ENCODE peak calls at places on chromosomes 3 and 15, in four cellular contexts. Y, O, T and F are unnamed samples. For H3K9me3, the result is how much of the 10 kb centered on the place peaks cover.

GRCh38 chr3:110814170-110815007 is 257.2 kb upstream of the NECTIN3 start:
- DNase-seq in Y (no peak), O (no peak), T (no peak), F (no peak)

GRCh38 chr3:18489939-18490338 is 64.8 kb upstream of the SATB1 start:
- DNase-seq in O (no peak), Y (no peak), T (no peak), F (no peak)

GRCh38 chr3:38554127-38554827 is 58.1 kb downstream of the EXOG start:
- DNase-seq in Y (no peak), O (peak), T (no peak), F (no peak)

GRCh38 chr3:63724987-63725386 is 72.5 kb downstream of the SNTN start:
- DNase-seq in Y (no peak), T (no peak), O (no peak), F (no peak)

GRCh38 chr3:18988619-18989229 is 159.6 kb upstream of the KCNH8 start:
- DNase-seq in Y (no peak), O (no peak), T (no peak), F (no peak)

GRCh38 chr3:14525685-14526631 is 14.2 kb downstream of the GRIP2 start:
- DNase-seq in Y (peak), T (no peak), O (peak), F (no peak)

GRCh38 chr15:80020731-80021130 is 38.7 kb upstream of the ZFAND6 start:
- DNase-seq in Y (no peak), T (no peak), O (no peak), F (no peak)

GRCh38 chr3:160885791-160886286 is 129.8 kb downstream of the PPM1L start:
- DNase-seq in Y (peak), O (peak), T (peak), F (no peak)

GRCh38 chr15:91782221-91782620 is 71.3 kb upstream of the SLCO3A1 start:
- DNase-seq in T (no peak), Y (no peak), O (no peak), F (no peak)

GRCh38 chr3:98778852-98779379 is 15.8 kb downstream of the ST3GAL6 start:
- DNase-seq in Y (no peak), T (no peak), O (no peak), F (no peak)

GRCh38 chr3:160245261-160245800 is 20.1 kb downstream of the C3orf80 start:
- DNase-seq in O (no peak), Y (no peak), T (no peak), F (no peak)

GRCh38 chr3:52310861-52311566 is 5.1 kb upstream of the DNAH1 start:
- DNase-seq in O (no peak), Y (no peak), T (no peak), F (no peak)

GRCh38 chr3:27279153-27279552 is 90.0 kb downstream of the NEK10 start:
- DNase-seq in O (no peak), Y (no peak), T (no peak), F (no peak)

GRCh38 chr15:25186906-25187645 is 232.3 kb downstream of the SNRPN start:
- DNase-seq in T (no peak), Y (peak), O (no peak), F (no peak)
- H3K9me3 ChIP-seq in T (half or more), Y (under half), O (under half), F (under half)

GRCh38 chr15:30041868-30042267 is 40.9 kb upstream of the GOLGA8J start:
- DNase-seq in O (no peak), T (no peak), Y (no peak), F (no peak)
- H3K9me3 ChIP-seq in O (under half), T (under half), Y (under half), F (under half)

GRCh38 chr15:95687056-95687455 is 643.4 kb upstream of the NR2F2 start:
- DNase-seq in O (no peak), Y (no peak), T (no peak), F (no peak)

GRCh38 chr15:95684693-95685115 is 645.8 kb upstream of the NR2F2 start:
- DNase-seq in O (no peak), T (no peak), Y (no peak), F (no peak)

GRCh38 chr15:95684126-95684525 is 646.4 kb upstream of the NR2F2 start:
- DNase-seq in Y (no peak), T (no peak), O (no peak), F (no peak)

GRCh38 chr15:95690631-95691340 is 639.7 kb upstream of the NR2F2 start:
- DNase-seq in T (no peak), O (no peak), Y (no peak), F (no peak)

DNA sequence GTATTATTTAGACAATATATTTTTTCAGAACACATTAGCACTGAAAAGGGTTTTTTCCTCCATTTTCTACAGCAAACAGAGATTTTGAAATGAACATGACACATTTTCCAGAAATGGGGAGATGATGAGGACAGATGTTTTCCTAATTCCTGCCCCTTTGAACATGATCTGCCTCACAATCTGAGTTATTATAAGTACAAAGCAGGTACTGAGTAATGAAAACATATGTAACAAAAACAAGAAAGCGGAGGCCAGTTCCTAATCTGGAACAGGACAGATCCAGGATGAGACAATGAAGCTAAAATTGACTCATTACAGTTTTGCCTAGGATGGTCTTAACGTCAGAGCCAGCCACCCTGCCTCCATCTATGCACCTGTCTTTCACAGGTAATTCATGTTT is 642.8 kb upstream of the NR2F2 start:
- DNase-seq in T (no peak), O (no peak), Y (no peak), F (no peak)
- H3K9me3 ChIP-seq in T (under half), O (under half), Y (under half), F (under half)

GRCh38 chr3:138310494-138310893 is 19.2 kb downstream of the NME9 start:
- DNase-seq in Y (no peak), T (no peak), O (no peak), F (no peak)
- H3K9me3 ChIP-seq in Y (under half), T (under half), O (under half), F (under half)

GRCh38 chr15:20352241-20353200 is 189.1 kb downstream of the GOLGA6L6 start:
- DNase-seq in Y (peak), T (no peak), O (peak), F (no peak)

GRCh38 chr15:20353966-20354883 is 187.4 kb downstream of the GOLGA6L6 start:
- DNase-seq in T (no peak), O (peak), Y (peak), F (no peak)

GRCh38 chr15:20349774-20350498 is 191.7 kb downstream of the GOLGA6L6 start:
- DNase-seq in T (no peak), Y (peak), O (peak), F (no peak)

GRCh38 chr15:20348900-20349773 is 192.5 kb downstream of the GOLGA6L6 start:
- DNase-seq in Y (peak), O (peak), T (no peak), F (no peak)

DNA sequence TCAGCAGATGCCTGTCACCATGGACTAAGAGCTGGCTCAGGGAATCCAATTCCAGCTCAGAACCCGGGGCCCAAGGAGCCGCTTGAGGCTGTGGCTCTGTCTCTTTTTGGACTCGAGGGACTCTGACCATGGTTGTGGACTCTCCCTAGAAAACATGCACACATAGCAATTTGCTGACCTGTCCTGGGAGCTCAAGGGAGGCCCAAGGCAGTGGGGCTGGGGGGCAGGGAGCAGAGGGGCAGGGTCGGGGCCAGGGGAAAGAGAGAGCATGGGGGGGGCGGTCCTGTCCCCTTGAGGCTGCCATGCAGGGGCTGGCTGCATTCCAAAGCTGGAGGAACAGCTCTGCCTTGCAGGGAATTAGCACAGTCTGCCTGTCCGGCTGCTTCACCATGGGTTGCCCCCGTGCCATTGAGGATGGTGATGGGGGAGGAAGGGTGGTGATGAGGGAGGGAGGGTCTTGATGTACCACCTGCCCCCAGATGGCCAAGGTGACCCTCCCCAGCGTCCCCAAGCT is 190.1 kb downstream of the GOLGA6L6 start:
- DNase-seq in O (peak), T (no peak), Y (peak), F (no peak)
- H3K9me3 ChIP-seq in O (under half), T (under half), Y (under half), F (under half)

GRCh38 chr3:198107840-198108734 is 148.1 kb downstream of the LMLN start:
- DNase-seq in Y (no peak), O (no peak), T (no peak), F (no peak)
- H3K9me3 ChIP-seq in Y (under half), O (under half), T (under half), F (under half)

GRCh38 chr15:25230442-25230841 is 208.4 kb downstream of the UBE3A start:
- DNase-seq in Y (no peak), O (no peak), T (no peak), F (no peak)
- H3K9me3 ChIP-seq in Y (under half), O (under half), T (under half), F (under half)